ENCODE peak calls at places on chromosomes 12 and 14, in five cellular contexts. Z, L, S, N and R are unnamed samples.

GRCh38 chr14:83006071-83006670 is 1472.5 kb upstream of the SEL1L start:
- DNase-seq in Z (no peak), L (no peak), S (no peak), N (no peak), R (no peak)

GRCh38 chr12:132582058-132582420 is 28.3 kb downstream of the LRCOL1 start:
- DNase-seq in Z (no peak), L (no peak), S (no peak), N (no peak), R (no peak)

GRCh38 chr14:73660511-73660910 is 15.7 kb downstream of the DNAL1 start:
- DNase-seq in Z (no peak), L (no peak), S (no peak), N (no peak), R (no peak)

GRCh38 chr14:60184597-60185555 is 19.7 kb upstream of the DHRS7 start:
- DNase-seq in Z (no peak), L (no peak), S (no peak), N (no peak), R (no peak)

GRCh38 chr12:47388712-47389111 is 309.0 kb upstream of the AMIGO2 start:
- DNase-seq in Z (no peak), L (no peak), S (no peak), N (no peak), R (no peak)

GRCh38 chr14:100296106-100296651 is 10.1 kb downstream of the SLC25A29 start:
- DNase-seq in Z (no peak), L (no peak), S (no peak), N (peak; percentile 45), R (no peak)

GRCh38 chr14:104094709-104095425 is 9.4 kb downstream of the ASPG start:
- DNase-seq in Z (peak; percentile 8), L (peak; percentile 51), S (peak; percentile 70), N (peak; percentile 69), R (peak; percentile 93)

GRCh38 chr12:120199595-120200306 is 1.2 kb downstream of the RPLP0 start:
- DNase-seq in Z (peak; percentile 98), L (peak; percentile 58), S (peak; percentile 65), N (peak; percentile 79), R (no peak)

GRCh38 chr12:69633061-69633460 is 22.4 kb upstream of the LRRC10 start:
- DNase-seq in Z (no peak), L (no peak), S (no peak), N (no peak), R (no peak)

GRCh38 chr12:6790496-6791150 is 1.3 kb downstream of the CD4 start:
- DNase-seq in Z (no peak), L (no peak), S (no peak), N (no peak), R (no peak)

GRCh38 chr14:61524211-61524806 is 171.0 kb upstream of the HIF1A start:
- DNase-seq in Z (peak; percentile 94), L (no peak), S (peak; percentile 68), N (no peak), R (no peak)

GRCh38 chr12:58883576-58884334 is 36.5 kb downstream of the LRIG3 start:
- DNase-seq in Z (no peak), L (no peak), S (no peak), N (no peak), R (no peak)

GRCh38 chr12:6788972-6789905 is at the start of gene CD4:
- DNase-seq in Z (no peak), L (no peak), S (peak; percentile 72), N (peak; percentile 77), R (no peak)

GRCh38 chr12:2691340-2692111 is 103.2 kb upstream of the FKBP4 start:
- DNase-seq in Z (no peak), L (no peak), S (no peak), N (no peak), R (no peak)

GRCh38 chr14:34548472-34548981 is 9.0 kb upstream of the EAPP start:
- DNase-seq in Z (no peak), L (no peak), S (no peak), N (no peak), R (no peak)

GRCh38 chr12:3042394-3042793 is 34.8 kb upstream of the TSPAN9 start:
- DNase-seq in Z (no peak), L (no peak), S (peak; percentile 20), N (peak; percentile 89), R (no peak)

GRCh38 chr14:36967892-36968555 is 204.4 kb downstream of the SLC25A21 start:
- DNase-seq in Z (no peak), L (no peak), S (no peak), N (no peak), R (no peak)

GRCh38 chr12:93803408-93803807 is 126.2 kb downstream of the CRADD start:
- DNase-seq in Z (peak; percentile 90), L (no peak), S (peak; percentile 46), N (no peak), R (no peak)

GRCh38 chr14:57247283-57247682 is 21.4 kb downstream of the EXOC5 start:
- DNase-seq in Z (peak; percentile 5), L (no peak), S (no peak), N (no peak), R (no peak)

GRCh38 chr14:93935213-93935612 is 8.1 kb downstream of the FAM181A start:
- DNase-seq in Z (no peak), L (no peak), S (no peak), N (no peak), R (no peak)

GRCh38 chr14:93936926-93937325 is 9.8 kb downstream of the FAM181A start:
- DNase-seq in Z (no peak), L (no peak), S (no peak), N (no peak), R (no peak)

GRCh38 chr14:93937519-93937918 is 10.4 kb downstream of the FAM181A start:
- DNase-seq in Z (no peak), L (no peak), S (no peak), N (peak; percentile 89), R (no peak)

GRCh38 chr14:93938766-93939303 is 11.7 kb downstream of the FAM181A start:
- DNase-seq in Z (no peak), L (no peak), S (no peak), N (no peak), R (no peak)

GRCh38 chr14:93936245-93936644 is 9.1 kb downstream of the FAM181A start:
- DNase-seq in Z (no peak), L (no peak), S (no peak), N (no peak), R (peak; percentile 57)
- TF ChIP-seq CTCF in Z (peak; percentile 33), L (peak; percentile 10), S (peak; percentile 30), N (peak; percentile 36), R (peak; percentile 45)

GRCh38 chr12:109829667-109830066 is 3.5 kb downstream of the TRPV4 start:
- DNase-seq in Z (no peak), L (no peak), S (no peak), N (no peak), R (no peak)
- TF ChIP-seq CTCF in Z (no peak), L (no peak), S (no peak), N (no peak), R (no peak)

DNA sequence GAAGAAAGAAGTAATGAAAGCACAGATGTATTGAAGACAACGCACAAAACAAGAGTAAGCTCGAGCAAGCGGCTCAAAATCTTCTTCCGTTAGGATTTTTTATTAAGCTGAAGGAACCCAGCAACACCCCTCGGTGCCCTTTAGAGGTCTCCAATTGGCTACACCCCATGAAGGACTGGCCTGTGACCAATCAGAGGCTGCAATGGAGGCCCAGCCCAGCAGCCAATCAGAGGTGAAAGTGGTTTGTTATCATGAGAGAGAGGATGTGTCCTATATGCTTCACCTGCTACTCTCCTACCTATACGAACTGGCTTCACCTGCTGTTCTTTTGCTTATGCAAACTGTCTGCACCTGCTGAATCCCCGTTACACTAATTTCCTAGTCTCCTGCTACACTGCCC is 358.8 kb downstream of the C12orf50 start:
- DNase-seq in Z (no peak), L (no peak), S (no peak), N (no peak), R (no peak)
- TF ChIP-seq CTCF in Z (no peak), L (no peak), S (no peak), N (no peak), R (no peak)

DNA sequence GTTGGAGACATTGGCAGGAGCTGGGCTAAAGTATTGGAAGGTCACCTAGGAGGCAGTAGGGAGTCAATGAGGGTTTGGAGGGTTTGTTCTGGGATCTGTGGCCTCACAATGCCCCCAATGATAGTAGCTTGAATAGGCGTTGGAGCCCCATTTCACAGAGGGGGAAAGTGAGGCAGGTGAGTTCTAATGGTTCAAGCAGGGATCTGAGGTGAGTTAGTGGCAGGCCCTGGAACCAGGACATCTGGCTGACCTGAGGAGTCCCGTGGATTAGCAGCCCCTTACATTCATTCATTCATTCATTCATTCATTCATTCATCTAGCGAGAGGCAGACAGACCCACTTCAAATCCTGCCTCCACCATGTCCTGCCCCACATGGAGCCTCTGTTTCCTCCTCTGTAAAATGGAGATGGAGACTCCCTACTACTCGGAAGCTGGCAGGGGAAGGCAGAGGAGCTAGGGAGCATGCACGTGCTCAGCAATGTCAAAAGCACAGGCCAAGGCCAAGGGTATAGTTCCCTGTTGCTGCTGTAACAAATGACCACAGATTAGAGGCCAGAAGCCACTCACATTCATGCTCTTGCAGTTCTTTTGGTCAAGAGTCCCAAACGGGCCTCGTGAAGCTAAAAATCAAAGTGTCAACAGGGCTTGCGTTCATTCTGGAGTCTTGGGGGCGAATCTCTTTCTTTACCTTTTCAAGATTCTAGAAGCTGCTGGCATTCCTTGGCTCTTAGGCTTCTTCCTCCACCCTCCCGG is 2.2 kb upstream of the TMEM119 start:
- DNase-seq in Z (no peak), L (no peak), S (no peak), N (no peak), R (no peak)
- TF ChIP-seq CTCF in Z (no peak), L (no peak), S (no peak), N (no peak), R (no peak)

GRCh38 chr12:51025182-51025747 is 919 bp downstream of the SLC11A2 start:
- DNase-seq in Z (peak; percentile 24), L (no peak), S (no peak), N (no peak), R (no peak)

GRCh38 chr12:51027342-51027835 is 1.2 kb upstream of the SLC11A2 start:
- DNase-seq in Z (no peak), L (no peak), S (no peak), N (no peak), R (no peak)

GRCh38 chr12:51028811-51029146 is 2.6 kb upstream of the SLC11A2 start:
- DNase-seq in Z (peak; percentile 46), L (no peak), S (no peak), N (no peak), R (no peak)

GRCh38 chr12:51025748-51026654 is at the start of gene SLC11A2:
- DNase-seq in Z (peak; percentile 91), L (peak; percentile 90), S (peak; percentile 98), N (peak; percentile 98), R (peak; percentile 93)

DNA sequence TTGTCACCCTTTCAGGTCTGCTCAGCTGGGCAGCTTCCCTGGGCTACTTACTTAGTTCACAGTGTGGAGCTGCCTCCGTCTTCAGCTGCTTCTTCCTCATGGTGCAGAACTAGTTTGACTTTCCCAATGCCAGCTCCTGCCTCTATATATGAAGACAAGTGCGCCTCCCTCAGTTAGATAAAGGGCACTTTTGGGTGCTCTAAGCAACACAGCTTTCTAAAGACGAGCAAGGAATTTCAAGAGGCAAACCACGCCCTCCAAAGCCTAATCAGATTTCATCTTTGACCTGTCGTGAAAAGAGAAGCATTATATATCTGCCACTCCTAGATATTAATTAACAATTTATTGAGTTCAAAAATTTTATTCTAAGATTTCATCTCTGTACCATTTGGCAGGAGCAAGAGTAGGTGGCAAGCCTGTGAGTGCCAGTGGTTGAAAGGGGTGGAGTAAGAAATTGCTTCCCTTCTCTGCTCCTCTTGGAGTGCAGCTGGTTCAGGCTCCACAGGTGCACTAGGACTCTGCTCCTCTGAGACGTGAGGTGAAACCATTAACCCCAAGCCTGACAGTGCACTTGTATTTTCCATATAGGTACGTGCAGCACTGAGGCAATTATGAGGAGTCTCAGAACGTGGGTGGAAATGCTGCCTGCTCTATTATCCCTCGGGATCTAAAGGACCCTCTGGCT is 2.1 kb upstream of the SLC11A2 start:
- DNase-seq in Z (peak; percentile 57), L (peak; percentile 21), S (peak; percentile 50), N (no peak), R (no peak)
- TF ChIP-seq CTCF in Z (peak; percentile 41), L (peak; percentile 19), S (peak; percentile 31), N (no peak), R (peak; percentile 79)